ENCODE peak calls at places on chromosome 14, in seven cellular contexts. P is dorsolateral prefrontal cortex, U is lower leg skin, V is fibroblast of lung, O is ascending aorta, D is AG10803, W is foreskin fibroblast. F is an unnamed sample.

GRCh38 chr14:68671899-68672298 is 121.0 kb downstream of the ZFP36L1 start:
- DNase-seq in P (no peak), U (no peak), V (no peak), O (no peak), D (no peak), W (no peak), F (no peak)

GRCh38 chr14:55800443-55800842 is 220.4 kb downstream of the KTN1 start:
- DNase-seq in P (no peak), U (no peak), V (no peak), O (no peak), D (no peak), W (no peak), F (no peak)

GRCh38 chr14:73788871-73789590 is 62.6 kb upstream of the PTGR2 start:
- DNase-seq in P (no peak), U (no peak), V (no peak), O (no peak), D (no peak), W (no peak), F (no peak)

GRCh38 chr14:22449612-22449930 is 139.5 kb downstream of the DAD1 start:
- DNase-seq in P (no peak), U (no peak), V (no peak), O (no peak), D (no peak), W (no peak), F (no peak)

GRCh38 chr14:60621386-60621785 is 27.9 kb downstream of the SIX1 start:
- DNase-seq in P (no peak), U (no peak), V (no peak), O (no peak), D (no peak), W (no peak), F (no peak)

GRCh38 chr14:19823765-19824164 is 20.2 kb downstream of the OR4N2 start:
- DNase-seq in P (no peak), U (no peak), V (no peak), O (no peak), D (no peak), W (no peak), F (no peak)

GRCh38 chr14:26008290-26008689 is 589.5 kb downstream of the NOVA1 start:
- DNase-seq in P (no peak), U (no peak), V (peak), O (no peak), D (no peak), W (peak), F (no peak)

GRCh38 chr14:81350344-81351096 is 49.6 kb downstream of the STON2 start:
- DNase-seq in P (no peak), U (no peak), V (no peak), O (no peak), D (no peak), W (no peak), F (no peak)

GRCh38 chr14:100526632-100527031 is 60.6 kb downstream of the BEGAIN start:
- DNase-seq in P (no peak), U (no peak), V (no peak), O (no peak), D (no peak), W (no peak), F (peak)

GRCh38 chr14:73266317-73266716 is 29.0 kb downstream of the PAPLN start:
- DNase-seq in P (no peak), U (no peak), V (no peak), O (no peak), D (no peak), W (no peak), F (no peak)

GRCh38 chr14:57089901-57090300 is 178.8 kb downstream of the EXOC5 start:
- DNase-seq in P (no peak), U (no peak), V (no peak), O (no peak), D (no peak), W (no peak), F (no peak)

DNA sequence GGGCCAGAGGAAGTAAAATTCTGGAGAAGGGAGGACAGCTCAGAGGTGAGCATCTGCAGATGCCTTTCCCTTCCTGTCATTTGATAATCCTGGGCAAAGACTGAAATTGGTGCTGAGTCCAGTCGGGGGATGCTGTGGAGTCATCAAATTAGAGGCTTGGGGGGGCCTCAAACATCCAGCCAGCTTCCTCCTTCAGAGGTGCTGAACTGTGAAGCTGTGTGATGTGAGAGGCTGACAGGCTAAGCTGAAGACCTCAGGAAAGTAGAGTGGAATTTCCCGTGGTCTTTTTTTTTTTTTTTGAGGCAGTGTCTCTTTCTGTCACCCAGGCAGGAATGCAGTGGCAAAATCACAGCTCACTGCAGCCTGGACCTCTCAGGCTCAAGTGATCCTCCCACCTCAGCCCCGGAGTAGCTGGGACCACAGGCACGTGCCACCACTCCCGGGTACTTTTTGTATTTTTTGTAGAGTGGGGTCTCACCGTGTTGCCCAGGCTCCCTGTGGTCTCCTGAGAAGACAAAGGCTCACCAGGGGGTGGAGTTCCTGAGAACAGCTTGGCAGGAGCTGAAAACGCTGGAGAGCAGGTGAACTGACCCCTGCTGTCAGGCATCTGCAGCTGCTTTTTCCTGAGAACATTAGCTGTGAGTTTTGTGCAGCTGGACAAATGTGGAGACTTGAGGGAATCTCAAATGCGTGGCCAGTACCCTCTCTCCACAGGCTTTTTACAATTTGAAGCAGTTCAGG is 6.1 kb upstream of the TCL1B start:
- DNase-seq in P (no peak), U (no peak), V (no peak), O (no peak), D (no peak), W (no peak), F (no peak)
- TF ChIP-seq CTCF in P (no peak), U (no peak), V (no peak), O (no peak), D (no peak), W (no peak), F (peak)

GRCh38 chr14:21101802-21102413 is 1.0 kb downstream of the TMEM253 start:
- DNase-seq in P (no peak), U (no peak), V (no peak), O (no peak), D (no peak), W (no peak), F (no peak)

GRCh38 chr14:21098892-21099595 is 589 bp upstream of the ZNF219 start:
- DNase-seq in P (no peak), U (no peak), V (no peak), O (no peak), D (no peak), W (no peak), F (no peak)

GRCh38 chr14:21102472-21103164 is 1.8 kb downstream of the TMEM253 start:
- DNase-seq in P (no peak), U (no peak), V (no peak), O (no peak), D (no peak), W (no peak), F (no peak)

GRCh38 chr14:21099596-21099985 is 1.1 kb upstream of the ZNF219 start:
- DNase-seq in P (no peak), U (no peak), V (no peak), O (no peak), D (no peak), W (no peak), F (no peak)

GRCh38 chr14:21100931-21101330 is at the start of gene TMEM253:
- DNase-seq in P (no peak), U (no peak), V (no peak), O (no peak), D (no peak), W (no peak), F (no peak)
- H3K4me3 ChIP-seq in P (no peak), U (no peak), V (no peak), O (no peak), D (no peak), W (no peak), F (no peak)

GRCh38 chr14:86038401-86038985 is 508.5 kb downstream of the FLRT2 start:
- DNase-seq in P (no peak), U (no peak), V (peak), O (no peak), D (peak), W (peak), F (no peak)

DNA sequence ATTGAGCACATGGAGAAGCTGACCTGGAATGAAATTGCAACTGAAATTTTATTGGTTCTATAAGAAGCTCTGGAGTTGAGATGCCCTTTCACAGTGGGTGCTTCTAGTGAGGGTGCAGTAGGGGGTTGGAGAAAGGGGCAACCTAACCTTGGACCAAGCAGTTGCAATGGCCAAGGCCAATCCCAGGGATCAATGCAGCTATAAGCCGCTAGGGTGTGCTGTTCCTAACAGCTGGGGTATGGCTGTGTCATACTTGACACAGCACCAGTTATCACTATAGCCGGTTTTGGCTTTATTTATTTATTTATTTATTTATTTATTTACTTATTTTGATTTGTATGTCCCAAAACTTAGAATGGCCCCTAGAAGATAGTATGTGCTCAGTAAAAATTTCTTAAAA is 505.9 kb downstream of the FLRT2 start:
- DNase-seq in P (no peak), U (no peak), V (peak), O (no peak), D (peak), W (peak), F (no peak)
- TF ChIP-seq CTCF in P (no peak), U (no peak), V (no peak), O (no peak), D (peak), W (peak), F (no peak)

GRCh38 chr14:95681153-95681552 is 5.1 kb upstream of the TCL1B start:
- DNase-seq in P (no peak), U (no peak), V (no peak), O (no peak), D (no peak), W (no peak), F (no peak)

GRCh38 chr14:95679148-95679547 is 7.1 kb upstream of the TCL1B start:
- DNase-seq in P (no peak), U (no peak), V (no peak), O (no peak), D (no peak), W (no peak), F (no peak)

GRCh38 chr14:95674613-95675012 is 11.6 kb upstream of the TCL1B start:
- DNase-seq in P (no peak), U (no peak), V (no peak), O (no peak), D (no peak), W (no peak), F (no peak)

GRCh38 chr14:95677168-95677835 is 8.9 kb upstream of the TCL1B start:
- DNase-seq in P (no peak), U (no peak), V (no peak), O (no peak), D (no peak), W (no peak), F (no peak)

GRCh38 chr14:95675486-95675885 is 10.7 kb upstream of the TCL1B start:
- DNase-seq in P (no peak), U (no peak), V (no peak), O (no peak), D (no peak), W (no peak), F (no peak)
- H3K4me3 ChIP-seq in P (no peak), U (no peak), V (no peak), O (no peak), D (no peak), W (no peak), F (no peak)

DNA sequence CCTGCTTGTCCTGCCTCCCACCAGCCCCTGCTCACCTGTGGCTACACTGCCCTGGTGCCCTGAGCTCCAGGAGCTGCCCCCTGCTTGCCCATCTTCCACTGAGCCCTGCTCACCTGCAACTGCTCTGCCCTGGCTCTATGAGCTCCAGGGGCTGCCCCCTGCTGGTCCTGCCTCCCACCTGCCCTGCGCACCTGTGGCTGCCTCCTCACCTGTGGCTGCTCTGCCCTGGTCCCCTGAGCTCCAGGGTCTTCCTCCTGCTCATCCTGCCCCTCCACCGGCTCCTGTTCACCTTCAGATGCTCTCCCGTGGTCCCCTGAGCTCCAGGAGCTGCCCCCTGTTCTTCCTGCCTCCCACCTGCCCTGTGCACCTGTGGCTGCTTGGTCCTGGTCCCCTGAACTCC is 247.6 kb downstream of the TMEM121 start:
- DNase-seq in P (no peak), U (no peak), V (no peak), O (no peak), D (no peak), W (no peak), F (no peak)
- TF ChIP-seq CTCF in P (no peak), U (no peak), V (no peak), O (no peak), D (no peak), W (no peak), F (no peak)

GRCh38 chr14:104203071-104203425 is 64.7 kb downstream of the KIF26A start:
- DNase-seq in P (no peak), U (no peak), V (no peak), O (no peak), D (no peak), W (no peak), F (no peak)

GRCh38 chr14:104206281-104206904 is 68.0 kb downstream of the KIF26A start:
- DNase-seq in P (no peak), U (no peak), V (no peak), O (no peak), D (no peak), W (no peak), F (no peak)

GRCh38 chr14:104205781-104206180 is 67.4 kb downstream of the KIF26A start:
- DNase-seq in P (no peak), U (no peak), V (no peak), O (no peak), D (no peak), W (no peak), F (no peak)

GRCh38 chr14:104202259-104203070 is 64.1 kb downstream of the KIF26A start:
- DNase-seq in P (no peak), U (no peak), V (no peak), O (no peak), D (no peak), W (no peak), F (no peak)

DNA sequence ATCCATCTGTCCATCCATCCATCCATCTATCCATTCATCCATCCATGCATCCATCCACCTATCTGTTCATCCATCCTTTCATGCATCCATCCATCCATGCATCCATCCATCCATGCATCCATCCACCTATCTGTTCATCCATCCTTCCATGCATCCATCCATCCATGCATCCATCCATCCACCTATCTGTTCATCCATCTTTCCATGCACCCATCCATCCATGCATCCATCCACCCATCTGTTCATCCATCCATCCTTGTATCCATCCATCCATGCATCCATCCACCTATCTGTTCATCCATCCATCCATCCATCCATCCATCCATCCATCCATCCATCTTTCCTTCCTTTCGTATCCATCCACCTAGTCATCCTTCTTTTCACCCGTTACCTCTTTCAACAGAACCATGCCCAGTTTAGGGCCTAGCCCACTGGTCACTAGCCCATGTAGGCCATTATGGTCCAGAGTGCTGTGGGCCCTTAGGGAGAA is 66.3 kb downstream of the KIF26A start:
- DNase-seq in P (no peak), U (no peak), V (no peak), O (no peak), D (no peak), W (no peak), F (no peak)
- H3K4me3 ChIP-seq in P (no peak), U (no peak), V (no peak), O (no peak), D (no peak), W (no peak), F (no peak)

GRCh38 chr14:78758333-78758732 is 588.2 kb downstream of the NRXN3 start:
- DNase-seq in P (no peak), U (no peak), V (peak), O (no peak), D (peak), W (peak), F (no peak)
- TF ChIP-seq CTCF in P (peak), U (no peak), V (peak), O (no peak), D (peak), W (peak), F (peak)

GRCh38 chr14:89723930-89724915 is 230.3 kb downstream of the EFCAB11 start:
- DNase-seq in P (no peak), U (no peak), V (no peak), O (no peak), D (peak), W (peak), F (no peak)
- H3K4me3 ChIP-seq in P (peak), U (no peak), V (no peak), O (peak), D (peak), W (peak), F (peak)

DNA sequence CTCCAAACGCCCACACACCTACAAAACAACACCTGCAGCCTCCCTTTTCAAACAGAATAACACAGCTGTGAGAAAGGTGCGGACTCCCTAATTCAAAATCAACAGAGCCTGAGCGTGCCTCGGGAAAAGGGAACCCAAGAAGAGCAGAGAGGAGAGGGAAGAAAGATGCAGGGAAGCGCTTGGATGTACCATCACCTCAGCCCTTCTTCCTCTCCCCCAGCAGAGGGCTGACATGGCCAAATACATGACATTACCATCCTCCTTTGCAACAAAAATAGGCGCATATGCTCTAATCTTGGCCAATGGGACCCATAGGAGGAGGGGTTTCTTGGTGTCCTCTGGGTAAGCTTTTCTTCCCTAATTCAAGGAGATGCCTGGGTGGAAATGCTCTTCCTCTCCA is 78.0 kb downstream of the CPSF2 start:
- DNase-seq in P (no peak), U (no peak), V (no peak), O (no peak), D (no peak), W (no peak), F (no peak)
- TF ChIP-seq CTCF in P (no peak), U (no peak), V (no peak), O (no peak), D (peak), W (peak), F (no peak)

GRCh38 chr14:31541702-31542101 is 19.5 kb upstream of the NUBPL start:
- DNase-seq in P (no peak), U (no peak), V (no peak), O (no peak), D (no peak), W (no peak), F (no peak)

DNA sequence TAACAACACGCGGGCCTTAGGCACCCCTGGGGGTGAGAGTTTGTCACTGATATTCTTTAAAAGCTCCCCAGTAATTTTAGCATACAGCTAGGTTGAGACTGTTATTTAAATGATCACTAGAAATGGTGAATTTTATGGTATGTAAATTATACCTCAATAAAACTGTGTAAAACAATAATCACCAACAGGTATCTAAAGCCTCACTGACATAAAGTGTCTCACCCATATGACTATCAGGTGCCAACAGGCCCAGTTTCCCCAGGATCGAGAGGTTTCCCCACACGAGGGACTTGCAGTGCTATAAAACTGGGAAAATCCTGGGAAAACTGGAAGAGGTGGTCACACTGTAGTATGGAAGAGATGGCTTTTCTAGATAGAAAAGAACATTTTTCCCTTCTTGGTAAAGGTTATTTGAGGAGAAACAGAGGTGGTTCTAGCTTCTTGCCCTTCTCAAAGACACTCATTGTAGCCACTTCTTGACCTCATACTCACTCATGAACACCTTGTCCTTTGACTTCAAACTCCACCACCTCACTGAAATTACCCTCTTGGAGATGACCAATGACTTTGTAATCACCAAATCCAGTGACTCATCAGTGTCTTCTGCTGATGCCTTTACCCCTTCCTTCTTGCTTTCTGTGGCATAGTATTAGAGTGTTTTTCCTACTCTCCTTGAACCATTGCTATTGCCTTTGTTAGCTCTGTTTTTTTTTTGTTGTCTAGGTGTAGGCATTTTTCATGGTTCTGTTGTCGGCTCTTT is 24.8 kb upstream of the NUBPL start:
- DNase-seq in P (no peak), U (no peak), V (no peak), O (no peak), D (no peak), W (no peak), F (no peak)
- H3K4me3 ChIP-seq in P (no peak), U (no peak), V (no peak), O (no peak), D (no peak), W (no peak), F (no peak)